ENCODE peak calls at places on chromosomes 1 and 21, in eight cellular contexts. One of them, this sample, is unnamed.

GRCh38 chr21:45866473-45867010 is 115.0 kb upstream of the COL6A1 start:
- DNase-seq in prostate gland: no peak
- DNase-seq in EL: no peak
- DNase-seq in SJSA1: peak
- DNase-seq in HEK293T: no peak
- DNase-seq in cardiac fibroblast: no peak
- DNase-seq in fibroblast of lung: no peak
- DNase-seq in mucosa of descending colon: no peak
- DNase-seq in this sample: no peak

GRCh38 chr1:27572679-27573426 is 31.1 kb downstream of the AHDC1 start:
- DNase-seq in prostate gland: no peak
- DNase-seq in EL: no peak
- DNase-seq in SJSA1: no peak
- DNase-seq in HEK293T: no peak
- DNase-seq in cardiac fibroblast: peak
- DNase-seq in fibroblast of lung: no peak
- DNase-seq in mucosa of descending colon: no peak
- DNase-seq in this sample: peak

GRCh38 chr1:19272064-19272463 is 16.5 kb downstream of the AKR7A3 start:
- DNase-seq in prostate gland: no peak
- DNase-seq in EL: no peak
- DNase-seq in SJSA1: no peak
- DNase-seq in HEK293T: no peak
- DNase-seq in cardiac fibroblast: no peak
- DNase-seq in fibroblast of lung: no peak
- DNase-seq in mucosa of descending colon: no peak
- DNase-seq in this sample: no peak

GRCh38 chr1:188489336-188490112 is 1660.8 kb downstream of the PLA2G4A start:
- DNase-seq in prostate gland: no peak
- DNase-seq in EL: peak
- DNase-seq in SJSA1: no peak
- DNase-seq in HEK293T: no peak
- DNase-seq in cardiac fibroblast: no peak
- DNase-seq in fibroblast of lung: peak
- DNase-seq in mucosa of descending colon: no peak
- DNase-seq in this sample: peak

GRCh38 chr1:200153277-200154055 is 126.0 kb downstream of the NR5A2 start:
- DNase-seq in prostate gland: no peak
- DNase-seq in EL: no peak
- DNase-seq in SJSA1: no peak
- DNase-seq in HEK293T: no peak
- DNase-seq in cardiac fibroblast: no peak
- DNase-seq in fibroblast of lung: no peak
- DNase-seq in mucosa of descending colon: no peak
- DNase-seq in this sample: no peak

GRCh38 chr1:175479521-175480342 is 263.7 kb downstream of the TNR start:
- DNase-seq in prostate gland: no peak
- DNase-seq in EL: no peak
- DNase-seq in SJSA1: peak
- DNase-seq in HEK293T: no peak
- DNase-seq in cardiac fibroblast: no peak
- DNase-seq in fibroblast of lung: no peak
- DNase-seq in mucosa of descending colon: no peak
- DNase-seq in this sample: no peak

GRCh38 chr1:41811051-41811795 is 107.5 kb downstream of the HIVEP3 start:
- DNase-seq in prostate gland: no peak
- DNase-seq in EL: peak
- DNase-seq in SJSA1: peak
- DNase-seq in HEK293T: no peak
- DNase-seq in cardiac fibroblast: peak
- DNase-seq in fibroblast of lung: peak
- DNase-seq in mucosa of descending colon: no peak
- DNase-seq in this sample: no peak

GRCh38 chr1:21592086-21592865 is 76.9 kb downstream of the RAP1GAP start:
- DNase-seq in prostate gland: peak
- DNase-seq in EL: no peak
- DNase-seq in SJSA1: no peak
- DNase-seq in HEK293T: no peak
- DNase-seq in cardiac fibroblast: no peak
- DNase-seq in fibroblast of lung: no peak
- DNase-seq in mucosa of descending colon: no peak
- DNase-seq in this sample: no peak

GRCh38 chr21:45148316-45149000 is 74.1 kb downstream of the ADARB1 start:
- DNase-seq in prostate gland: no peak
- DNase-seq in EL: no peak
- DNase-seq in SJSA1: peak
- DNase-seq in HEK293T: no peak
- DNase-seq in cardiac fibroblast: no peak
- DNase-seq in fibroblast of lung: no peak
- DNase-seq in mucosa of descending colon: no peak
- DNase-seq in this sample: no peak

GRCh38 chr1:67089685-67090208 is 35.8 kb upstream of the SLC35D1 start:
- DNase-seq in prostate gland: no peak
- DNase-seq in EL: no peak
- DNase-seq in SJSA1: no peak
- DNase-seq in HEK293T: no peak
- DNase-seq in cardiac fibroblast: no peak
- DNase-seq in fibroblast of lung: no peak
- DNase-seq in mucosa of descending colon: no peak
- DNase-seq in this sample: no peak

GRCh38 chr1:18241932-18242331 is 134.3 kb downstream of the IGSF21 start:
- DNase-seq in prostate gland: no peak
- DNase-seq in EL: no peak
- DNase-seq in SJSA1: no peak
- DNase-seq in HEK293T: no peak
- DNase-seq in cardiac fibroblast: no peak
- DNase-seq in fibroblast of lung: no peak
- DNase-seq in mucosa of descending colon: no peak
- DNase-seq in this sample: no peak

GRCh38 chr1:236744533-236744932 is 50.6 kb upstream of the MTR start:
- DNase-seq in prostate gland: no peak
- DNase-seq in EL: no peak
- DNase-seq in SJSA1: no peak
- DNase-seq in HEK293T: no peak
- DNase-seq in cardiac fibroblast: no peak
- DNase-seq in fibroblast of lung: no peak
- DNase-seq in mucosa of descending colon: no peak
- DNase-seq in this sample: no peak

GRCh38 chr21:31675332-31675731 is 15.8 kb downstream of the SOD1 start:
- DNase-seq in prostate gland: no peak
- DNase-seq in EL: no peak
- DNase-seq in SJSA1: no peak
- DNase-seq in HEK293T: no peak
- DNase-seq in cardiac fibroblast: no peak
- DNase-seq in fibroblast of lung: no peak
- DNase-seq in mucosa of descending colon: no peak
- DNase-seq in this sample: no peak

GRCh38 chr1:34500451-34500850 is 254.4 kb upstream of the GJB5 start:
- DNase-seq in prostate gland: no peak
- DNase-seq in EL: no peak
- DNase-seq in SJSA1: no peak
- DNase-seq in HEK293T: peak
- DNase-seq in cardiac fibroblast: peak
- DNase-seq in fibroblast of lung: no peak
- DNase-seq in mucosa of descending colon: no peak
- DNase-seq in this sample: peak

GRCh38 chr1:9842073-9842711 is 18.4 kb upstream of the CLSTN1 start:
- DNase-seq in prostate gland: no peak
- DNase-seq in EL: no peak
- DNase-seq in SJSA1: no peak
- DNase-seq in HEK293T: no peak
- DNase-seq in cardiac fibroblast: no peak
- DNase-seq in fibroblast of lung: no peak
- DNase-seq in mucosa of descending colon: peak
- DNase-seq in this sample: no peak

GRCh38 chr1:167052389-167052788 is 37.8 kb downstream of the GPA33 start:
- DNase-seq in prostate gland: no peak
- DNase-seq in EL: no peak
- DNase-seq in SJSA1: no peak
- DNase-seq in HEK293T: peak
- DNase-seq in cardiac fibroblast: no peak
- DNase-seq in fibroblast of lung: no peak
- DNase-seq in mucosa of descending colon: no peak
- DNase-seq in this sample: peak

GRCh38 chr1:167439301-167439988 is 78.9 kb downstream of the CD247 start:
- DNase-seq in prostate gland: no peak
- DNase-seq in EL: peak
- DNase-seq in SJSA1: no peak
- DNase-seq in HEK293T: no peak
- DNase-seq in cardiac fibroblast: peak
- DNase-seq in fibroblast of lung: peak
- DNase-seq in mucosa of descending colon: no peak
- DNase-seq in this sample: no peak

This sample was measured in HAP-1.